ENCODE peak calls at places on chromosomes 12 and 14, in six cellular contexts. S is astrocyte of the cerebellum, V is breast epithelium, U is SK-N-SH, T is GM06990, W is cardiac fibroblast. G is an unnamed sample.

GRCh38 chr12:114681149-114681849 is 2.7 kb downstream of the TBX3 start:
- DNase-seq in S (no peak), V (no peak), U (no peak), T (no peak), W (peak), G (peak)

GRCh38 chr14:50590464-50590863 is 30.5 kb downstream of the ATL1 start:
- DNase-seq in S (no peak), V (no peak), U (no peak), T (no peak), W (no peak), G (no peak)

GRCh38 chr14:67420102-67420739 is 8.3 kb upstream of the PLEK2 start:
- DNase-seq in S (no peak), V (no peak), U (no peak), T (no peak), W (no peak), G (no peak)

GRCh38 chr14:79011920-79012204 is 841.7 kb downstream of the NRXN3 start:
- DNase-seq in S (no peak), V (no peak), U (no peak), T (no peak), W (no peak), G (no peak)

GRCh38 chr12:47942327-47943230 is 20.8 kb upstream of the TMEM106C start:
- DNase-seq in S (no peak), V (no peak), U (peak), T (peak), W (no peak), G (no peak)

GRCh38 chr14:96040836-96041371 is 1.7 kb downstream of the C14orf132 start:
- DNase-seq in S (no peak), V (no peak), U (no peak), T (no peak), W (no peak), G (peak)

GRCh38 chr14:73663548-73664212 is 18.9 kb downstream of the DNAL1 start:
- DNase-seq in S (no peak), V (no peak), U (no peak), T (peak), W (no peak), G (no peak)

GRCh38 chr12:11773889-11774677 is 124.6 kb downstream of the ETV6 start:
- DNase-seq in S (no peak), V (no peak), U (no peak), T (no peak), W (no peak), G (no peak)

GRCh38 chr14:48974994-48975393 is 611.2 kb downstream of the RPS29 start:
- DNase-seq in S (no peak), V (no peak), U (no peak), T (no peak), W (no peak), G (no peak)

GRCh38 chr14:102693006-102693755 is 84.1 kb upstream of the TRAF3 start:
- DNase-seq in S (no peak), V (no peak), U (no peak), T (no peak), W (no peak), G (no peak)

GRCh38 chr12:56129210-56129691 is 1.2 kb downstream of the ESYT1 start:
- DNase-seq in S (no peak), V (peak), U (peak), T (peak), W (peak), G (peak)

GRCh38 chr12:47811581-47812484 is 7.9 kb downstream of the HDAC7 start:
- DNase-seq in S (no peak), V (no peak), U (no peak), T (no peak), W (peak), G (peak)

GRCh38 chr14:65788876-65789859 is 376.6 kb downstream of the FUT8 start:
- DNase-seq in S (no peak), V (no peak), U (peak), T (no peak), W (no peak), G (no peak)

GRCh38 chr12:12474931-12475485 is 87.7 kb downstream of the DUSP16 start:
- DNase-seq in S (no peak), V (no peak), U (no peak), T (peak), W (peak), G (peak)

GRCh38 chr12:15688202-15688736 is 100.9 kb downstream of the EPS8 start:
- DNase-seq in S (no peak), V (no peak), U (no peak), T (no peak), W (peak), G (peak)

GRCh38 chr14:104929268-104930230 is 4.9 kb downstream of the PLD4 start:
- DNase-seq in S (no peak), V (peak), U (no peak), T (no peak), W (no peak), G (no peak)

GRCh38 chr12:26195250-26195640 is at the start of gene SSPN:
- DNase-seq in S (peak), V (peak), U (peak), T (peak), W (peak), G (peak)

DNA sequence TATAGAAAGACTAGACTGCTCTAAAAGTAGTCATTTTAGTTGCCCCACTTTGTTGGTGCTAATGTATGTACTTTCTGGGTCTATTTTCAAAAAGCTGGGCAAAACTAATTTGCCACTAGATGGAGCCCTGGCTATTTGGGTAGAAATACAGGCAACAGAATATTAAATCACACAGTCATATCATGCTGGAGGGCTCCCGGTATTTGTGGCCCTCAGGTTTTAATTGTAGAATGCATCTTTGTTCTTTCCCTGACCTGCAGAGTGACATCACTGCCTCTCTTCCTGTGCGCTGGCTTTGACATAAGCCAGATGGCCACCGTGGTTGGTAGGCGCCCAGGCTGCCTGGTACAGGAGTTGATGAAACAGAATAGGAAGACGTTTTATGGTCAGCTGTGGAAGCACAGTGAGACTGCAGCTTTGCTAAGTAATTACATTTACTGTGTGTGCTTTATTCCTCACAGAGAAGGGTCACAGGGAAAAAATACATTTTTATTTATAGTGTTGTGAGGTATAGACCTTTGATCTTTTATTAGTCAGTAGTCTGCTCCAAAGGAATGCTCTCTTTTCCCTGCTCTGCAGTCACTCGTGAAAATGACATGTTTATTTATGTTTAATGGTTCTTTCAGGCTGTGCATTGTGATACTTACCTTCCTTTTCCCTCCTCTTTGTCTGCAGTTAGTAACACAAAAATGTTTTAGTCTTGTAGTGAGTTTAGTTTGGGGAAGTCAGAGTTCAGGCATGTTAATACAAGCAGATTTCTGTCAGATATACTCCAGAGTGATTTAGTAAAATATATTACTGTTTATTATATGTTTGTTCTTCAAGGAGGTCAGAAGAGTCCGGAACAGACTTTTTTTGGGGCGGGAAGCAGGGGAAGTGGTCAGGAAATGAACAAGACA is 28.4 kb downstream of the MSRB3 start:
- DNase-seq in S (no peak), V (no peak), U (peak), T (peak), W (peak), G (peak)
- TF ChIP-seq CTCF in S (peak), V (no peak), U (peak), T (peak), W (peak), G (peak)

GRCh38 chr12:54414191-54414525 is 4.9 kb downstream of the ITGA5 start:
- DNase-seq in S (no peak), V (no peak), U (no peak), T (no peak), W (no peak), G (no peak)
- H3K4me3 ChIP-seq in S (no peak), V (peak), U (no peak), T (no peak), W (no peak), G (no peak)

DNA sequence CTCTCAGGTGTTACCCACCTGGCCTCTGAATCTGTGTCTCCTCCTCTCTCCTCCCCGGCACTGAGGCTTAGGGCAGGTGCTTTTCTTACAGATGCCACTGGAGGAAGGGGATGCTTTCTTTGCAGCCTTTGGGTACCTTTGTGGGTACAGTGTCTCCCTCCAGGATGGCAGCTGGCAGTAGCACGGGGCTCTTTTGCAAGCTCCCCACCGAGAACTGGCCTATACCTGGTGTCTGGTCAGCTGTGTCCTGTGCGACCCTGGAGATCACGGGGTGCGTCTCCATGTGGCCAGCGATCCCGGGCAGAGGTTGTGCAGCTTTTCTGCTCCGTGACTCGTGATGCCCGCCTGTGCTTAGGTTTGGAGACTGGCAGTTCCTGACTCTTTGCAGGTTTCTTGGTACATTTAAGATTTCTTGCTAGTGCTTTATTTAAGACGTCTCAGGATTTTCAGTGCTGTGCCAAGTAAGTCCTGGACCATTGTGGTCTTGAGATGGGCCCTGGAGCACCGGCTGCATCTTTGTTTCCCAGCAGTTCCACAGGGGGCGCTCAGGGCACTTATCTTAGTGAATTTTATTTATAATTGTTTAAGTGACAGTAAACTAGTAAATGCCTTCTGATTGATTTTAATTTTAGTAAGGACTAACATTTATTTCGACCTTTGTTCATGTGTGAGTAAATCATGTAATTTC is 68.9 kb downstream of the DDX51 start:
- DNase-seq in S (no peak), V (no peak), U (no peak), T (no peak), W (peak), G (no peak)
- TF ChIP-seq CTCF in S (peak), V (no peak), U (peak), T (no peak), W (peak), G (peak)

DNA sequence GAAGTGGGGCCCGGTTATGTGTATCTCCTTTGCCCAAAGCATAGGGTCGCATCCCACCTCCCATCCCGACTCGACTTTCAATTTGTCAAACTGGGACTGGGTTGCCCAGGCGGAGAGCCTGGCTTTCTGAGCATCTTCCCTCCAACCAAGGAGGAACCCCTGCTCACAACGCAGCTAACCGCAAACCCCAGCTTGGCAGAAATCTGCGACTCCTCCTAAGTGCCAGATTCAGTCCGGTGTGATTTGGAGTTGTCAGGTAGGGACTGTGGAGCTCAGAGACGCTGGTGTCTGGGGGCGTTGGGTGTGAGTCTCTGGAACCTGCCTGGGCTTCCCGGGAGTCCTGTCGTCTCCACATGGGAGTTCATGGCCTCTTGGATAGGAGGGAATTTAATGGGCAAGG is 1126.7 kb downstream of the AACS start:
- DNase-seq in S (no peak), V (no peak), U (no peak), T (no peak), W (no peak), G (no peak)
- H3K4me3 ChIP-seq in S (no peak), V (no peak), U (no peak), T (no peak), W (no peak), G (no peak)

GRCh38 chr12:57487597-57488396 is at the start of gene MARS1:
- DNase-seq in S (peak), V (peak), U (peak), T (peak), W (peak), G (peak)
- TF ChIP-seq CTCF in S (no peak), V (no peak), U (peak), T (peak), W (no peak), G (no peak)

DNA sequence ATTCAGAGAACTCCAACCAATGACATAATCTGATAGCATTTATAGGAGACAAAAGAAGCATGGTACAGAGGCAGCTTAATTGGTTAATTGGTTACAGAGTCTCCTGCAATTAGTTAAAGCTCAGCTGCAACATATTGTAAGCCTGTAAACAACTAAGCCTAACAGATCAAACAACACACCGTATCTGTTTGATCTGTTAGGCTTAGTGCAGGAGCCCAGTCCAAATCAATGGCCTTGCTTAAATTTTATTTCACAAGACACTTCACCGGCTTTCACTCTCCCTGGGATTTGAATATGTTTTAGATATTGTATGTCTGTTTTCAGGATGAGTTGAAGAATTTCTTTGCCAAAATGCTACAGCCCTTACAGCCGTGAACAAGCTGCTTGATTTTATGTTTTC is 5.4 kb upstream of the RNASE1 start:
- DNase-seq in S (no peak), V (no peak), U (no peak), T (no peak), W (no peak), G (no peak)
- H3K4me3 ChIP-seq in S (no peak), V (no peak), U (no peak), T (no peak), W (no peak), G (no peak)

GRCh38 chr12:90166671-90167070 is 458.0 kb upstream of the ATP2B1 start:
- DNase-seq in S (no peak), V (no peak), U (no peak), T (no peak), W (no peak), G (no peak)

GRCh38 chr12:90167501-90167900 is 458.9 kb upstream of the ATP2B1 start:
- DNase-seq in S (no peak), V (no peak), U (no peak), T (no peak), W (no peak), G (no peak)

GRCh38 chr12:90166012-90166411 is 457.4 kb upstream of the ATP2B1 start:
- DNase-seq in S (no peak), V (no peak), U (no peak), T (no peak), W (no peak), G (no peak)

GRCh38 chr12:90163975-90164374 is 455.3 kb upstream of the ATP2B1 start:
- DNase-seq in S (no peak), V (no peak), U (no peak), T (no peak), W (peak), G (no peak)
- TF ChIP-seq CTCF in S (no peak), V (no peak), U (peak), T (peak), W (no peak), G (no peak)

GRCh38 chr12:9756756-9757155 is 3.9 kb downstream of the CD69 start:
- DNase-seq in S (no peak), V (no peak), U (no peak), T (no peak), W (no peak), G (no peak)
- H3K4me3 ChIP-seq in S (no peak), V (no peak), U (no peak), T (no peak), W (no peak), G (no peak)

G was measured in fibroblast of pulmonary artery.